ENCODE peak calls at places on chromosomes 2 and 18, in four cellular contexts. Y is SK-N-SH, J is GM12878, Z is HepG2. H is an unnamed sample.

GRCh38 chr2:32783933-32784332 is 156.1 kb downstream of the TTC27 start:
- DNase-seq in Y (no peak), Z (no peak), J (no peak), H (no peak)

GRCh38 chr2:233267516-233268245 is 16.2 kb downstream of the ATG16L1 start:
- DNase-seq in Y (no peak), J (peak), Z (no peak), H (no peak)

GRCh38 chr2:36438454-36438977 is 82.9 kb downstream of the CRIM1 start:
- DNase-seq in J (no peak), Y (peak), Z (no peak), H (no peak)

GRCh38 chr2:240143801-240144648 is 3.6 kb upstream of the OTOS start:
- DNase-seq in J (no peak), Z (peak), Y (peak), H (peak)

GRCh38 chr2:239201531-239201876 is 199.3 kb downstream of the HDAC4 start:
- DNase-seq in J (no peak), Z (no peak), Y (no peak), H (no peak)

GRCh38 chr2:231640646-231641111 is 48.0 kb downstream of the TEX44 start:
- DNase-seq in Z (no peak), Y (no peak), J (no peak), H (no peak)

GRCh38 chr2:72146357-72147302 is 1.0 kb downstream of the CYP26B1 start:
- DNase-seq in Z (no peak), Y (peak), J (no peak), H (no peak)

GRCh38 chr2:63477686-63478085 is 110.6 kb downstream of the WDPCP start:
- DNase-seq in Z (no peak), J (no peak), Y (no peak), H (no peak)

GRCh38 chr2:12325806-12326205 is 390.9 kb upstream of the TRIB2 start:
- DNase-seq in Z (no peak), Y (no peak), J (no peak), H (no peak)

GRCh38 chr2:120481446-120482194 is 135.7 kb downstream of the INHBB start:
- DNase-seq in Y (no peak), Z (peak), J (no peak), H (no peak)

GRCh38 chr2:67485431-67485830 is 88.3 kb downstream of the ETAA1 start:
- DNase-seq in J (no peak), Y (no peak), Z (no peak), H (no peak)

GRCh38 chr2:44793322-44793870 is 148.1 kb upstream of the SIX3 start:
- DNase-seq in J (no peak), Y (no peak), Z (no peak), H (no peak)

GRCh38 chr2:182543746-182544525 is 117.1 kb upstream of the PDE1A start:
- DNase-seq in J (no peak), Z (no peak), Y (no peak), H (no peak)

GRCh38 chr2:83103602-83104001 is 1355.5 kb downstream of the SUCLG1 start:
- DNase-seq in Y (no peak), J (no peak), Z (no peak), H (no peak)

GRCh38 chr2:86078801-86079545 is 26.7 kb downstream of the POLR1A start:
- DNase-seq in Z (no peak), Y (peak), J (no peak), H (no peak)

GRCh38 chr2:237487496-237487895 is 445 bp downstream of the MLPH start:
- DNase-seq in J (no peak), Y (no peak), Z (no peak), H (no peak)

GRCh38 chr2:21281876-21282514 is 158.2 kb downstream of the TDRD15 start:
- DNase-seq in Z (no peak), Y (peak), J (no peak), H (no peak)

GRCh38 chr2:177573120-177573519 is 180.5 kb downstream of the AGPS start:
- DNase-seq in Y (no peak), Z (no peak), J (no peak), H (no peak)

GRCh38 chr2:133817680-133818566 is 249.7 kb upstream of the NCKAP5 start:
- DNase-seq in Z (peak), J (no peak), Y (peak), H (no peak)

GRCh38 chr2:150697596-150697995 is 210.1 kb upstream of the RND3 start:
- DNase-seq in J (no peak), Z (no peak), Y (no peak), H (no peak)

GRCh38 chr18:51168031-51168742 is 29.3 kb downstream of the MEX3C start:
- DNase-seq in Y (no peak), Z (no peak), J (no peak), H (peak)

GRCh38 chr2:119520696-119521436 is 3.4 kb downstream of the SCTR start:
- DNase-seq in Z (no peak), Y (no peak), J (no peak), H (no peak)

GRCh38 chr18:76908277-76908676 is 85.9 kb downstream of the ZNF236 start:
- DNase-seq in Z (no peak), Y (no peak), J (no peak), H (no peak)

GRCh38 chr2:45823723-45824206 is 172.3 kb downstream of the PRKCE start:
- DNase-seq in Y (peak), J (no peak), Z (no peak), H (no peak)

GRCh38 chr2:176504431-176504830 is 235.2 kb downstream of the MTX2 start:
- DNase-seq in Y (no peak), J (no peak), Z (no peak), H (no peak)

GRCh38 chr18:61893304-61893970 is 630 bp upstream of the RNF152 start:
- DNase-seq in Y (peak), J (no peak), Z (no peak), H (no peak)

GRCh38 chr18:64663086-64663485 is 514.2 kb upstream of the LINC00305 start:
- DNase-seq in Z (no peak), Y (no peak), J (no peak), H (no peak)

GRCh38 chr2:200373973-200374416 is 67.5 kb downstream of the SPATS2L start:
- DNase-seq in Z (peak), Y (no peak), J (peak), H (no peak)
- TF ChIP-seq POLR2AphosphoS5 in Z (no peak), Y (no peak), J (no peak), H (no peak)

GRCh38 chr18:26618130-26618529 is 69.8 kb upstream of the KCTD1 start:
- DNase-seq in J (no peak), Y (no peak), Z (no peak), H (no peak)
- TF ChIP-seq TCF12 in J (no peak), Y (no peak), Z (no peak), H (no peak)

GRCh38 chr2:172465417-172466334 is 38.3 kb downstream of the ITGA6 start:
- DNase-seq in Y (peak), J (no peak), Z (peak), H (peak)
- TF ChIP-seq POLR2AphosphoS5 in Y (no peak), J (no peak), Z (no peak), H (no peak)

GRCh38 chr2:142944264-142944663 is 66.8 kb downstream of the KYNU start:
- DNase-seq in Y (no peak), J (no peak), Z (no peak), H (no peak)
- TF ChIP-seq TCF12 in Y (no peak), J (no peak), Z (no peak), H (no peak)

GRCh38 chr2:221350621-221351020 is 221.5 kb downstream of the EPHA4 start:
- DNase-seq in Z (no peak), Y (no peak), J (no peak), H (no peak)
- TF ChIP-seq POLR2AphosphoS5 in Z (no peak), Y (no peak), J (no peak), H (no peak)

DNA sequence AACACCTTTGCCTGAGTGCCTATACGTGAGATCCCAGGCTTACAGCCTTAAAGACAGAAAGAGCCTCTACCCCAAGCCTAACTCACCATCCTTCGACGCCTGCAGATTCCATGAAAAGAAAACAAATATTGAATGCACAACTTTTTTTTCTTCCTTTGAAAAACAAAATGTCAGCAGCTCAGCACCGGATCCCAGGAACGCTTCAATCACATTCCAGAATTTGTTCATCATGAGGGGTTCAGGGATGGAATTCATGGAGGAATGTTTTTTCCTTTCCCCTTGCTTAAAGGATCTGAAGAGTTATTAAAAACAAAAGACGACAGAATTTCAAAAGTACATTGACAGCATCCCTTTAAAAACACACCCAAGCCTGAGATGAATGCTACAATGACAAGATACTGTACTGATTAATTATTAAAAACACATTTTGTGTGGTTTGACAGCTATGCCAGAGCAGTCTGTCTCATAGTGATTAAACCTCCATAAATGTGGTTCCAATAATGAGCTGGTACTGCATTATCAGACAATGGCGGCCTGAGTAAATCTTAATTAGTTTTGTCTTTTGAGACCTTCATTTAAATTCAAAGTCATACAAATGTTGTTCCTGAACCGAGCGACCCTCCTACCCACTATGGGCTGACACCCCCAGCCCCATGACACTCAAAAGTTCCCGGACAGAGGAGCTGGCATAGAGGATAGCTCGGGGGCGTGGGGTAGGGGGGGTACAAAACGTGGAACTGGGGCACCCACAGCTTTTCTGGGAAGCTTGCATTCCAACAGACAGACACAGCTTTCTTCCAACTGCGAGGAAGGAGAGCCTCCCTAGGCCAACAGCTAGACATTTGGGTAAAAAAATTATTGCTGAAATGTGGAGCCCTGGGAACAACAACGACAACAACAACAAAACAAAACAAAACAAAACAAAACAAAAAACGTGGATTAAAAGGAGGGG is 227.5 kb downstream of the TTC32 start:
- DNase-seq in Y (no peak), J (no peak), Z (no peak), H (no peak)
- TF ChIP-seq TCF12 in Y (no peak), J (no peak), Z (no peak), H (no peak)

GRCh38 chr2:117349687-117350086 is 464.8 kb upstream of the DDX18 start:
- DNase-seq in Z (no peak), J (no peak), Y (no peak), H (no peak)
- TF ChIP-seq POLR2AphosphoS5 in Z (no peak), J (no peak), Y (no peak), H (no peak)

DNA sequence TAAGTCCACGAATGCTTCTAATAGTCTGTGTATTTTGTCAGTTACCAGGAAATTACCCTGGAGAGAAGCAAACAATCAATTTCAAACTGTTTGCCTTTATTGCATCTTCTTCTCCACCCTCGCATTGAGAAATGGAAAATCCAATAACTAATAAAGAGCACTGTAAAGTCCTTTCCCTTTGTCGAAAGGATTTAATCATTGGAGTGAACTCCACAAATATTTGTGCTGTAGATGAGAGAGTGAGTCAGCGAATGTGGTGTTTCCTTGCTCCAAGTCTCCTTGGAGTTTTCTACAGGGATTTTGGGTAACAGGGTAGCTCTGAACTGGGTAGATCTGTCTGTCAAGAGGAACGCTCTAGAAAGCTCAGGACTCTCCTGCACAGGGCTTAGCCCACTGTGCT is 240.2 kb downstream of the KCNS3 start:
- DNase-seq in Z (no peak), J (no peak), Y (no peak), H (no peak)
- TF ChIP-seq TCF12 in Z (no peak), J (no peak), Y (no peak), H (no peak)

DNA sequence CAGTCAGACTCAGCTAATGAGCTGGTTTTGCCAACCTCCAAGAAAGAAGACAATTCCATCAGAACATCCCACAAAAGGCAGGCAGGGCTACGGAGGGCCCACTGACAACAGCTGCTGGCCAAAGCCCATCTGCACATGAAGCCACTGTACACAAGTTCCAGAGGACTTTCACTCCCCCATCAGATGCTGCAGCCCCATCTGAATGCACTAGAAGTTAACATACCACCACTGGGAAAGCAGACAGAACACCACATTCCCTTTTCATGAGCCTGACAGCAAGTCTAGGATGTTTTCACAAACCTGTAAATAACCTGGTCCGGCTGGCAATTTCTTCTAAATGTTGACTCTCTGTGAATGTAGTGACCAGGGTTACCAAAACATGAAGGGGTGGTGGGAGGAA is 41.6 kb downstream of the CCBE1 start:
- DNase-seq in Z (no peak), J (no peak), Y (no peak), H (no peak)
- TF ChIP-seq POLR2AphosphoS5 in Z (no peak), J (no peak), Y (no peak), H (no peak)